ENCODE peak calls at places on chromosome 12, in six cellular contexts. Y, R, M, E, C and H are unnamed samples.

GRCh38 chr12:117147639-117148038 is 42.6 kb downstream of the FBXO21 start:
- DNase-seq in Y (no peak), R (no peak), M (no peak), E (no peak), C (no peak), H (no peak)

GRCh38 chr12:49811136-49811535 is 17.1 kb downstream of the NCKAP5L start:
- DNase-seq in Y (no peak), R (no peak), M (no peak), E (no peak), C (no peak), H (no peak)

GRCh38 chr12:109998241-109998903 is 858 bp upstream of the ANKRD13A start:
- DNase-seq in Y (no peak), R (no peak), M (no peak), E (no peak), C (no peak), H (no peak)

GRCh38 chr12:109870648-109871047 is 9.7 kb downstream of the GLTP start:
- DNase-seq in Y (no peak), R (peak), M (no peak), E (no peak), C (peak), H (no peak)

GRCh38 chr12:31230004-31230403 is 95.9 kb downstream of the SINHCAF start:
- DNase-seq in Y (no peak), R (no peak), M (no peak), E (no peak), C (no peak), H (no peak)

GRCh38 chr12:88052686-88053085 is 23.5 kb upstream of the C12orf50 start:
- DNase-seq in Y (peak), R (no peak), M (peak), E (no peak), C (peak), H (no peak)

GRCh38 chr12:5165296-5165970 is 121.8 kb downstream of the KCNA5 start:
- DNase-seq in Y (no peak), R (no peak), M (no peak), E (no peak), C (peak), H (no peak)

GRCh38 chr12:75856228-75856627 is 175.3 kb downstream of the PHLDA1 start:
- DNase-seq in Y (no peak), R (no peak), M (no peak), E (no peak), C (no peak), H (no peak)

GRCh38 chr12:89208661-89209096 is 143.6 kb downstream of the DUSP6 start:
- DNase-seq in Y (no peak), R (no peak), M (no peak), E (no peak), C (no peak), H (no peak)

GRCh38 chr12:118360785-118361404 is 11.8 kb downstream of the TAOK3 start:
- DNase-seq in Y (no peak), R (no peak), M (peak), E (no peak), C (peak), H (no peak)

GRCh38 chr12:116863275-116863767 is 17.9 kb downstream of the HRK start:
- DNase-seq in Y (no peak), R (peak), M (peak), E (no peak), C (no peak), H (no peak)

GRCh38 chr12:2383276-2384028 is 330.7 kb downstream of the CACNA1C start:
- DNase-seq in Y (no peak), R (no peak), M (no peak), E (no peak), C (no peak), H (no peak)

GRCh38 chr12:52949413-52950331 is 754 bp downstream of the KRT18 start:
- DNase-seq in Y (peak), R (peak), M (peak), E (no peak), C (peak), H (peak)

GRCh38 chr12:109776624-109777023 is 56.6 kb downstream of the TRPV4 start:
- DNase-seq in Y (no peak), R (no peak), M (no peak), E (no peak), C (no peak), H (no peak)

GRCh38 chr12:66744956-66745383 is 66.1 kb upstream of the GRIP1 start:
- DNase-seq in Y (no peak), R (no peak), M (no peak), E (no peak), C (peak), H (no peak)

GRCh38 chr12:72072613-72073212 is 134.1 kb downstream of the TPH2 start:
- DNase-seq in Y (no peak), R (no peak), M (no peak), E (no peak), C (no peak), H (no peak)

GRCh38 chr12:124386661-124387509 is 92.0 kb downstream of the RFLNA start:
- DNase-seq in Y (no peak), R (no peak), M (no peak), E (no peak), C (no peak), H (no peak)

GRCh38 chr12:105977256-105978051 is 161.3 kb downstream of the NUAK1 start:
- DNase-seq in Y (no peak), R (no peak), M (no peak), E (no peak), C (no peak), H (no peak)

GRCh38 chr12:13472690-13473089 is 276.2 kb downstream of the EMP1 start:
- DNase-seq in Y (no peak), R (no peak), M (no peak), E (no peak), C (no peak), H (no peak)

GRCh38 chr12:12004524-12004923 is 66.2 kb upstream of the BCL2L14 start:
- DNase-seq in Y (no peak), R (no peak), M (no peak), E (no peak), C (no peak), H (no peak)

GRCh38 chr12:65510584-65511050 is 232.1 kb downstream of the MSRB3 start:
- DNase-seq in Y (peak), R (no peak), M (peak), E (no peak), C (no peak), H (peak)

GRCh38 chr12:123024819-123025391 is 44.4 kb downstream of the ARL6IP4 start:
- DNase-seq in Y (no peak), R (no peak), M (no peak), E (no peak), C (no peak), H (no peak)

GRCh38 chr12:4193821-4194220 is 79.7 kb upstream of the CCND2 start:
- DNase-seq in Y (no peak), R (no peak), M (no peak), E (no peak), C (no peak), H (no peak)

GRCh38 chr12:69392146-69392928 is 32.8 kb downstream of the YEATS4 start:
- DNase-seq in Y (no peak), R (no peak), M (no peak), E (no peak), C (no peak), H (no peak)

GRCh38 chr12:131834798-131835615 is 6.8 kb downstream of the MMP17 start:
- DNase-seq in Y (no peak), R (no peak), M (no peak), E (no peak), C (no peak), H (peak)

GRCh38 chr12:77124767-77125166 is 59.4 kb upstream of the E2F7 start:
- DNase-seq in Y (no peak), R (no peak), M (no peak), E (no peak), C (no peak), H (no peak)

GRCh38 chr12:88720785-88721650 is 140.7 kb upstream of the KITLG start:
- DNase-seq in Y (no peak), R (no peak), M (no peak), E (no peak), C (no peak), H (no peak)

GRCh38 chr12:92908108-92908507 is 21.0 kb downstream of the EEA1 start:
- DNase-seq in Y (no peak), R (no peak), M (no peak), E (no peak), C (no peak), H (no peak)